ENCODE peak calls at places on chromosomes 7 and 10, in seven cellular contexts. One of them, this sample, is unnamed.

GRCh38 chr7:1246170-1246870 is 13.6 kb downstream of the UNCX start:
- DNase-seq in aorta: no peak
- DNase-seq in PC-3: no peak
- DNase-seq in right cardiac atrium: peak; percentile 10
- DNase-seq in colonic mucosa: no peak
- DNase-seq in hepatocyte: no peak
- DNase-seq in fibroblast of lung: no peak
- DNase-seq in this sample: no peak

GRCh38 chr7:80184693-80185092 is 50.1 kb downstream of the GNAI1 start:
- DNase-seq in aorta: no peak
- DNase-seq in PC-3: no peak
- DNase-seq in right cardiac atrium: no peak
- DNase-seq in colonic mucosa: no peak
- DNase-seq in hepatocyte: no peak
- DNase-seq in fibroblast of lung: no peak
- DNase-seq in this sample: no peak

GRCh38 chr7:151459726-151460473 is 20.0 kb upstream of the CRYGN start:
- DNase-seq in aorta: peak; percentile 93
- DNase-seq in PC-3: peak; percentile 92
- DNase-seq in right cardiac atrium: peak; percentile 89
- DNase-seq in colonic mucosa: peak; percentile 83
- DNase-seq in hepatocyte: peak; percentile 91
- DNase-seq in fibroblast of lung: peak; percentile 99
- DNase-seq in this sample: no peak

GRCh38 chr7:93968911-93969620 is 35.1 kb downstream of the BET1 start:
- DNase-seq in aorta: no peak
- DNase-seq in PC-3: no peak
- DNase-seq in right cardiac atrium: no peak
- DNase-seq in colonic mucosa: no peak
- DNase-seq in hepatocyte: no peak
- DNase-seq in fibroblast of lung: no peak
- DNase-seq in this sample: no peak

GRCh38 chr7:34064511-34065158 is 159.3 kb downstream of the BMPER start:
- DNase-seq in aorta: no peak
- DNase-seq in PC-3: no peak
- DNase-seq in right cardiac atrium: no peak
- DNase-seq in colonic mucosa: no peak
- DNase-seq in hepatocyte: no peak
- DNase-seq in fibroblast of lung: peak; percentile 54
- DNase-seq in this sample: no peak

GRCh38 chr7:22123139-22123538 is 177.4 kb upstream of the CDCA7L start:
- DNase-seq in aorta: no peak
- DNase-seq in PC-3: no peak
- DNase-seq in right cardiac atrium: no peak
- DNase-seq in colonic mucosa: no peak
- DNase-seq in hepatocyte: peak; percentile 36
- DNase-seq in fibroblast of lung: no peak
- DNase-seq in this sample: no peak

GRCh38 chr7:88314092-88314491 is 7.4 kb upstream of the STEAP4 start:
- DNase-seq in aorta: no peak
- DNase-seq in PC-3: no peak
- DNase-seq in right cardiac atrium: no peak
- DNase-seq in colonic mucosa: no peak
- DNase-seq in hepatocyte: no peak
- DNase-seq in fibroblast of lung: no peak
- DNase-seq in this sample: no peak

GRCh38 chr10:81575007-81575406 is 300.0 kb upstream of the NRG3 start:
- DNase-seq in aorta: no peak
- DNase-seq in PC-3: no peak
- DNase-seq in right cardiac atrium: no peak
- DNase-seq in colonic mucosa: no peak
- DNase-seq in hepatocyte: no peak
- DNase-seq in fibroblast of lung: no peak
- DNase-seq in this sample: no peak

GRCh38 chr7:142771353-142771723 is 568 bp downstream of the PRSS2 start:
- DNase-seq in aorta: no peak
- DNase-seq in PC-3: peak; percentile 25
- DNase-seq in right cardiac atrium: no peak
- DNase-seq in colonic mucosa: no peak
- DNase-seq in hepatocyte: no peak
- DNase-seq in fibroblast of lung: no peak
- DNase-seq in this sample: no peak

GRCh38 chr10:115854740-115855435 is 418.1 kb downstream of the GFRA1 start:
- DNase-seq in aorta: no peak
- DNase-seq in PC-3: no peak
- DNase-seq in right cardiac atrium: no peak
- DNase-seq in colonic mucosa: no peak
- DNase-seq in hepatocyte: no peak
- DNase-seq in fibroblast of lung: no peak
- DNase-seq in this sample: no peak

GRCh38 chr10:103227416-103227815 is 18.3 kb upstream of the RPEL1 start:
- DNase-seq in aorta: no peak
- DNase-seq in PC-3: peak; percentile 66
- DNase-seq in right cardiac atrium: no peak
- DNase-seq in colonic mucosa: no peak
- DNase-seq in hepatocyte: no peak
- DNase-seq in fibroblast of lung: no peak
- DNase-seq in this sample: no peak

GRCh38 chr10:48649349-48649944 is 35.2 kb upstream of the WDFY4 start:
- DNase-seq in aorta: no peak
- DNase-seq in PC-3: no peak
- DNase-seq in right cardiac atrium: no peak
- DNase-seq in colonic mucosa: no peak
- DNase-seq in hepatocyte: no peak
- DNase-seq in fibroblast of lung: no peak
- DNase-seq in this sample: no peak

GRCh38 chr7:32660936-32661335 is 165.6 kb downstream of the AVL9 start:
- DNase-seq in aorta: no peak
- DNase-seq in PC-3: no peak
- DNase-seq in right cardiac atrium: no peak
- DNase-seq in colonic mucosa: no peak
- DNase-seq in hepatocyte: no peak
- DNase-seq in fibroblast of lung: no peak
- DNase-seq in this sample: no peak

GRCh38 chr10:72738476-72738875 is 46.5 kb downstream of the MCU start:
- DNase-seq in aorta: no peak
- DNase-seq in PC-3: no peak
- DNase-seq in right cardiac atrium: no peak
- DNase-seq in colonic mucosa: no peak
- DNase-seq in hepatocyte: peak; percentile 22
- DNase-seq in fibroblast of lung: peak; percentile 14
- DNase-seq in this sample: no peak

GRCh38 chr7:126790763-126791162 is 462.0 kb downstream of the GRM8 start:
- DNase-seq in aorta: no peak
- DNase-seq in PC-3: no peak
- DNase-seq in right cardiac atrium: no peak
- DNase-seq in colonic mucosa: no peak
- DNase-seq in hepatocyte: no peak
- DNase-seq in fibroblast of lung: no peak
- DNase-seq in this sample: no peak

GRCh38 chr7:142319970-142320369 is 62.1 kb upstream of the PRSS58 start:
- DNase-seq in aorta: no peak
- DNase-seq in PC-3: peak; percentile 40
- DNase-seq in right cardiac atrium: no peak
- DNase-seq in colonic mucosa: no peak
- DNase-seq in hepatocyte: no peak
- DNase-seq in fibroblast of lung: no peak
- DNase-seq in this sample: peak; percentile 60

GRCh38 chr10:86960003-86960862 is 1.8 kb downstream of the SNCG start:
- DNase-seq in aorta: peak; percentile 88
- DNase-seq in PC-3: peak; percentile 71
- DNase-seq in right cardiac atrium: peak; percentile 73
- DNase-seq in colonic mucosa: peak; percentile 44
- DNase-seq in hepatocyte: peak; percentile 84
- DNase-seq in fibroblast of lung: peak; percentile 74
- DNase-seq in this sample: peak; percentile 9

GRCh38 chr10:15461353-15462108 is 90.4 kb upstream of the FAM171A1 start:
- DNase-seq in aorta: no peak
- DNase-seq in PC-3: peak; percentile 65
- DNase-seq in right cardiac atrium: no peak
- DNase-seq in colonic mucosa: peak; percentile 32
- DNase-seq in hepatocyte: peak; percentile 38
- DNase-seq in fibroblast of lung: peak; percentile 68
- DNase-seq in this sample: no peak

GRCh38 chr10:84405662-84406061 is 77.3 kb downstream of the CCSER2 start:
- DNase-seq in aorta: no peak
- DNase-seq in PC-3: no peak
- DNase-seq in right cardiac atrium: no peak
- DNase-seq in colonic mucosa: no peak
- DNase-seq in hepatocyte: no peak
- DNase-seq in fibroblast of lung: no peak
- DNase-seq in this sample: no peak

GRCh38 chr10:22246680-22247391 is 29.0 kb upstream of the EBLN1 start:
- DNase-seq in aorta: no peak
- DNase-seq in PC-3: peak; percentile 95
- DNase-seq in right cardiac atrium: peak; percentile 25
- DNase-seq in colonic mucosa: no peak
- DNase-seq in hepatocyte: peak; percentile 35
- DNase-seq in fibroblast of lung: peak; percentile 87
- DNase-seq in this sample: no peak

GRCh38 chr7:16684935-16685334 is 39.0 kb downstream of the BZW2 start:
- DNase-seq in aorta: no peak
- DNase-seq in PC-3: peak; percentile 48
- DNase-seq in right cardiac atrium: no peak
- DNase-seq in colonic mucosa: no peak
- DNase-seq in hepatocyte: no peak
- DNase-seq in fibroblast of lung: no peak
- DNase-seq in this sample: peak; percentile 27

GRCh38 chr7:151060416-151061234 is 1.2 kb downstream of the SLC4A2 start:
- DNase-seq in aorta: peak; percentile 85
- DNase-seq in PC-3: peak; percentile 60
- DNase-seq in right cardiac atrium: no peak
- DNase-seq in colonic mucosa: peak; percentile 72
- DNase-seq in hepatocyte: peak; percentile 56
- DNase-seq in fibroblast of lung: no peak
- DNase-seq in this sample: peak; percentile 36

GRCh38 chr10:24202181-24202570 is 6.8 kb upstream of the KIAA1217 start:
- DNase-seq in aorta: no peak
- DNase-seq in PC-3: no peak
- DNase-seq in right cardiac atrium: no peak
- DNase-seq in colonic mucosa: peak; percentile 33
- DNase-seq in hepatocyte: peak; percentile 59
- DNase-seq in fibroblast of lung: no peak
- DNase-seq in this sample: no peak

GRCh38 chr7:101507327-101507726 is 121.8 kb downstream of the MYL10 start:
- DNase-seq in aorta: no peak
- DNase-seq in PC-3: no peak
- DNase-seq in right cardiac atrium: no peak
- DNase-seq in colonic mucosa: no peak
- DNase-seq in hepatocyte: no peak
- DNase-seq in fibroblast of lung: no peak
- DNase-seq in this sample: no peak

GRCh38 chr10:93573051-93573909 is 6.8 kb downstream of the FFAR4 start:
- DNase-seq in aorta: no peak
- DNase-seq in PC-3: no peak
- DNase-seq in right cardiac atrium: peak; percentile 32
- DNase-seq in colonic mucosa: no peak
- DNase-seq in hepatocyte: no peak
- DNase-seq in fibroblast of lung: no peak
- DNase-seq in this sample: no peak

GRCh38 chr7:158229945-158230344 is 357.7 kb downstream of the PTPRN2 start:
- DNase-seq in aorta: no peak
- DNase-seq in PC-3: no peak
- DNase-seq in right cardiac atrium: no peak
- DNase-seq in colonic mucosa: no peak
- DNase-seq in hepatocyte: no peak
- DNase-seq in fibroblast of lung: no peak
- DNase-seq in this sample: no peak
- H3K9me3 ChIP-seq in aorta: no peaks in the 10 kb centered on the region
- H3K9me3 ChIP-seq in PC-3: peaks cover 19% of the 10 kb centered on the region
- H3K9me3 ChIP-seq in right cardiac atrium: no peaks in the 10 kb centered on the region
- H3K9me3 ChIP-seq in colonic mucosa: no peaks in the 10 kb centered on the region
- H3K9me3 ChIP-seq in hepatocyte: peaks cover 9% of the 10 kb centered on the region
- H3K9me3 ChIP-seq in fibroblast of lung: no peaks in the 10 kb centered on the region
- H3K9me3 ChIP-seq in this sample: no peaks in the 10 kb centered on the region

DNA sequence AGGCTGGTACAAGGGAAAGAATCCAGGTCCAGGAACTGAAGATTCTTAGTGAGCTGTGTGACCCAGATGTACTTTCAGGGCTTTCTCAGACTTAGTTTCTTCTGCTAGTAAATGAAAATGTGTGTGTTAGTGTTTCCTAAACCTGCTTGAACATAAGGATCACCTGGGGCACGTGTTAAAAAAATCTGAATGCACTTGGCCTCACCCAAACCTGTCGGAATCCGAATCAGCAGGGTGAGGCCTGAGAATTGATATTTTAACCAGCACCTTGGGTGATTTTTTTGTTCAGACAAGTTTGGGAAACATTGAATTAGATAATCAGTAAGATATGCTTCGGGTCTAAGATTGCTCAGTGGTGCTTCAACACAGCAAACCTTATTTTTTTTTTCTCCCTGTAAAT is 59.7 kb downstream of the ZNF365 start:
- DNase-seq in aorta: no peak
- DNase-seq in PC-3: no peak
- DNase-seq in right cardiac atrium: no peak
- DNase-seq in colonic mucosa: no peak
- DNase-seq in hepatocyte: no peak
- DNase-seq in fibroblast of lung: no peak
- DNase-seq in this sample: no peak
- H3K4me3 ChIP-seq in aorta: no peak overlapping the region
- H3K4me3 ChIP-seq in PC-3: peak overlapping the region; percentile 1
- H3K4me3 ChIP-seq in right cardiac atrium: no peak overlapping the region
- H3K4me3 ChIP-seq in colonic mucosa: no peak overlapping the region
- H3K4me3 ChIP-seq in hepatocyte: no peak overlapping the region
- H3K4me3 ChIP-seq in fibroblast of lung: no peak overlapping the region
- H3K4me3 ChIP-seq in this sample: no peak overlapping the region

GRCh38 chr10:124472071-124472470 is 10.4 kb downstream of the LHPP start:
- DNase-seq in aorta: no peak
- DNase-seq in PC-3: no peak
- DNase-seq in right cardiac atrium: no peak
- DNase-seq in colonic mucosa: no peak
- DNase-seq in hepatocyte: no peak
- DNase-seq in fibroblast of lung: no peak
- DNase-seq in this sample: no peak

GRCh38 chr10:124469956-124470484 is 8.4 kb downstream of the LHPP start:
- DNase-seq in aorta: no peak
- DNase-seq in PC-3: no peak
- DNase-seq in right cardiac atrium: no peak
- DNase-seq in colonic mucosa: no peak
- DNase-seq in hepatocyte: no peak
- DNase-seq in fibroblast of lung: no peak
- DNase-seq in this sample: no peak

GRCh38 chr10:124473070-124473469 is 11.4 kb downstream of the LHPP start:
- DNase-seq in aorta: no peak
- DNase-seq in PC-3: no peak
- DNase-seq in right cardiac atrium: no peak
- DNase-seq in colonic mucosa: no peak
- DNase-seq in hepatocyte: no peak
- DNase-seq in fibroblast of lung: no peak
- DNase-seq in this sample: no peak

GRCh38 chr10:124468624-124469023 is 7.0 kb downstream of the LHPP start:
- DNase-seq in aorta: peak; percentile 56
- DNase-seq in PC-3: no peak
- DNase-seq in right cardiac atrium: no peak
- DNase-seq in colonic mucosa: no peak
- DNase-seq in hepatocyte: no peak
- DNase-seq in fibroblast of lung: no peak
- DNase-seq in this sample: no peak

GRCh38 chr10:124470544-124471449 is 9.2 kb downstream of the LHPP start:
- DNase-seq in aorta: no peak
- DNase-seq in PC-3: no peak
- DNase-seq in right cardiac atrium: no peak
- DNase-seq in colonic mucosa: peak; percentile 45
- DNase-seq in hepatocyte: peak; percentile 86
- DNase-seq in fibroblast of lung: no peak
- DNase-seq in this sample: no peak
- H3K27ac ChIP-seq in aorta: no peak overlapping the region
- H3K27ac ChIP-seq in PC-3: no peak overlapping the region
- H3K27ac ChIP-seq in right cardiac atrium: no peak overlapping the region
- H3K27ac ChIP-seq in colonic mucosa: no peak overlapping the region
- H3K27ac ChIP-seq in hepatocyte: peak overlapping the region; percentile 91
- H3K27ac ChIP-seq in fibroblast of lung: no peak overlapping the region
- H3K27ac ChIP-seq in this sample: no peak overlapping the region

GRCh38 chr10:35728341-35728740 is 86.2 kb upstream of the FZD8 start:
- DNase-seq in aorta: no peak
- DNase-seq in PC-3: no peak
- DNase-seq in right cardiac atrium: no peak
- DNase-seq in colonic mucosa: no peak
- DNase-seq in hepatocyte: no peak
- DNase-seq in fibroblast of lung: no peak
- DNase-seq in this sample: no peak
- H3K9me3 ChIP-seq in aorta: no peaks in the 10 kb centered on the region
- H3K9me3 ChIP-seq in PC-3: no peaks in the 10 kb centered on the region
- H3K9me3 ChIP-seq in right cardiac atrium: no peaks in the 10 kb centered on the region
- H3K9me3 ChIP-seq in colonic mucosa: no peaks in the 10 kb centered on the region
- H3K9me3 ChIP-seq in hepatocyte: no peaks in the 10 kb centered on the region
- H3K9me3 ChIP-seq in fibroblast of lung: no peaks in the 10 kb centered on the region
- H3K9me3 ChIP-seq in this sample: no peaks in the 10 kb centered on the region

This sample was measured in naive thymus-derived CD4-positive, alpha-beta T cell.